ENCODE peak calls at places on chromosomes 7 and 10, in five cellular contexts. S is HepG2; E is cardiac muscle cell; K is CD8-positive, alpha-beta T cell; F is heart right ventricle. M is an unnamed sample. For H3K4me1, the result is how much of the 10 kb centered on the place peaks cover.

GRCh38 chr10:51918921-51919325 is 219.5 kb upstream of the CSTF2T start:
- DNase-seq in S (no peak), E (peak), K (no peak), F (no peak), M (no peak)

GRCh38 chr10:5147255-5147980 is 37.5 kb downstream of the AKR1C8 start:
- DNase-seq in S (peak), E (no peak), K (no peak), F (no peak), M (no peak)

GRCh38 chr7:25068814-25069213 is 56.2 kb downstream of the CYCS start:
- DNase-seq in S (no peak), E (no peak), K (no peak), F (no peak), M (no peak)

GRCh38 chr10:124306922-124307371 is 111.8 kb downstream of the OAT start:
- DNase-seq in S (no peak), E (no peak), K (no peak), F (no peak), M (no peak)

GRCh38 chr10:122727426-122727825 is 27.8 kb upstream of the C10orf120 start:
- DNase-seq in S (no peak), E (no peak), K (no peak), F (no peak), M (no peak)

GRCh38 chr10:33134011-33134751 is 176.2 kb upstream of the ITGB1 start:
- DNase-seq in S (peak), E (peak), K (peak), F (no peak), M (no peak)

GRCh38 chr10:101001225-101002035 is 1.8 kb downstream of the LZTS2 start:
- DNase-seq in S (no peak), E (peak), K (no peak), F (peak), M (peak)

GRCh38 chr7:64887756-64888508 is 15.1 kb upstream of the ZNF273 start:
- DNase-seq in S (peak), E (no peak), K (peak), F (peak), M (no peak)

GRCh38 chr7:43196379-43196778 is 83.9 kb downstream of the HECW1 start:
- DNase-seq in S (no peak), E (no peak), K (no peak), F (no peak), M (no peak)

GRCh38 chr10:82813856-82814255 is 938.9 kb downstream of the NRG3 start:
- DNase-seq in S (peak), E (no peak), K (no peak), F (no peak), M (no peak)

GRCh38 chr10:44946201-44946600 is 13.4 kb upstream of the RASSF4 start:
- DNase-seq in S (no peak), E (peak), K (no peak), F (no peak), M (peak)

GRCh38 chr10:7285545-7286322 is 125.1 kb downstream of the SFMBT2 start:
- DNase-seq in S (no peak), E (no peak), K (no peak), F (no peak), M (no peak)

GRCh38 chr7:37666026-37666780 is 17.4 kb upstream of the GPR141 start:
- DNase-seq in S (no peak), E (no peak), K (no peak), F (no peak), M (no peak)

GRCh38 chr7:126606331-126606730 is 646.4 kb downstream of the GRM8 start:
- DNase-seq in S (no peak), E (no peak), K (no peak), F (no peak), M (no peak)

GRCh38 chr7:159144756-159145543 is at the start of gene VIPR2:
- DNase-seq in S (no peak), E (no peak), K (no peak), F (peak), M (no peak)

GRCh38 chr7:22814261-22815208 is 8.1 kb downstream of the TOMM7 start:
- DNase-seq in S (peak), E (peak), K (no peak), F (no peak), M (no peak)

GRCh38 chr10:114481055-114481454 is 76.8 kb upstream of the AFAP1L2 start:
- DNase-seq in S (no peak), E (no peak), K (no peak), F (no peak), M (no peak)

GRCh38 chr7:129952164-129952652 is 552 bp downstream of the UBE2H start:
- DNase-seq in S (no peak), E (peak), K (no peak), F (peak), M (no peak)

GRCh38 chr7:27183682-27184341 is 1.2 kb downstream of the HOXA11 start:
- DNase-seq in S (no peak), E (no peak), K (no peak), F (no peak), M (peak)

GRCh38 chr10:27884185-27884630 is 114.7 kb downstream of the ODAD2 start:
- DNase-seq in S (no peak), E (no peak), K (no peak), F (no peak), M (no peak)
- H3K4me1 ChIP-seq in S (under half), E (under half), K (under half), F (under half), M (under half)

GRCh38 chr7:2861509-2861908 is 17.4 kb upstream of the GNA12 start:
- DNase-seq in S (no peak), E (no peak), K (no peak), F (no peak), M (no peak)

GRCh38 chr7:2862831-2863361 is 18.8 kb upstream of the GNA12 start:
- DNase-seq in S (no peak), E (peak), K (no peak), F (no peak), M (no peak)

GRCh38 chr7:2864999-2865670 is 21.0 kb upstream of the GNA12 start:
- DNase-seq in S (peak), E (peak), K (peak), F (peak), M (peak)

GRCh38 chr7:2864204-2864985 is 20.3 kb upstream of the GNA12 start:
- DNase-seq in S (peak), E (no peak), K (no peak), F (no peak), M (no peak)

GRCh38 chr7:2863461-2864066 is 19.5 kb upstream of the GNA12 start:
- DNase-seq in S (peak), E (peak), K (peak), F (peak), M (peak)
- H3K4me1 ChIP-seq in S (under half), E (under half), K (under half), F (under half), M (under half)

GRCh38 chr7:75916685-75917634 is 2.0 kb downstream of the POR start:
- DNase-seq in S (no peak), E (no peak), K (no peak), F (no peak), M (no peak)
- H3K4me1 ChIP-seq in S (half or more), E (under half), K (under half), F (half or more), M (under half)

GRCh38 chr10:3095373-3096139 is 28.2 kb downstream of the PFKP start:
- DNase-seq in S (peak), E (peak), K (no peak), F (no peak), M (no peak)
- H3K4me1 ChIP-seq in S (half or more), E (half or more), K (under half), F (half or more), M (under half)

GRCh38 chr7:80643336-80643925 is 5.0 kb downstream of the CD36 start:
- DNase-seq in S (no peak), E (no peak), K (no peak), F (no peak), M (no peak)
- H3K4me1 ChIP-seq in S (under half), E (under half), K (under half), F (half or more), M (under half)

GRCh38 chr7:115013887-115014286 is 92.0 kb downstream of the MDFIC start:
- DNase-seq in S (no peak), E (peak), K (no peak), F (no peak), M (no peak)

GRCh38 chr7:115014794-115015193 is 92.9 kb downstream of the MDFIC start:
- DNase-seq in S (no peak), E (no peak), K (no peak), F (no peak), M (no peak)

GRCh38 chr7:115010436-115010810 is 88.5 kb downstream of the MDFIC start:
- DNase-seq in S (no peak), E (no peak), K (no peak), F (no peak), M (no peak)

GRCh38 chr7:115019882-115020605 is 98.2 kb downstream of the MDFIC start:
- DNase-seq in S (no peak), E (no peak), K (no peak), F (no peak), M (no peak)

DNA sequence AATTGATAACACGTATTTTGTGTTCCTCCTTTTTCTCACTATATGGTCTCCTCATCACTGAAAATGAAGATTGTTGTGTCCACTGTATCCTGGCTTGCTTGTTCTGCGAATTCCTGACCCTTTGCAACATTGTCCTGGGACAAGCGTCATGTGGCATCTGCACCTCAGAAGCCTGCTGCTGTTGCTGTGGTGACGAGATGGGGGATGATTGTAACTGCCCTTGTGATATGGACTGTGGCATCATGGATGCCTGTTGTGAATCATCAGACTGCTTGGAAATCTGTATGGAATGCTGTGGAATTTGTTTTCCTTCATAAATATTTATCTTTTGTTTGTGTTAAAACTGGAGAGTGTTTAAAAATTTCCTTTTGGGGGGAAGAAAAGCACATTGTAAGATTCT is 93.7 kb downstream of the MDFIC start:
- DNase-seq in S (no peak), E (peak), K (no peak), F (no peak), M (no peak)
- H3K4me1 ChIP-seq in S (under half), E (under half), K (under half), F (under half), M (under half)